ENCODE peak calls at places on chromosomes 11 and 22, in ten cellular contexts. N is neural progenitor cell; A is A673; K is cardiac muscle cell; R is GM12864; Y is pancreas; P is AG04450; V is tibial artery; H is mammary epithelial cell; L is CD8-positive, alpha-beta T cell. S is an unnamed sample.

GRCh38 chr22:28909375-28909774 is 26.0 kb downstream of the ZNRF3 start:
- DNase-seq in H (no peak), L (no peak), V (no peak), A (no peak), K (no peak), P (no peak), R (peak), N (no peak), Y (no peak), S (peak)

GRCh38 chr11:118274184-118274583 is 10.1 kb upstream of the MPZL2 start:
- DNase-seq in N (no peak), R (no peak), H (no peak), P (no peak), V (no peak), K (no peak), L (no peak), Y (no peak), A (no peak), S (no peak)

GRCh38 chr11:83612891-83613766 is 327.0 kb upstream of the CCDC90B start:
- DNase-seq in K (no peak), V (no peak), N (peak), Y (no peak), P (no peak), R (peak), H (no peak), A (peak), L (no peak), S (peak)

GRCh38 chr11:128453444-128454336 is 133.7 kb downstream of the ETS1 start:
- DNase-seq in N (no peak), R (no peak), Y (peak), L (no peak), H (peak), V (peak), A (no peak), P (peak), K (no peak), S (no peak)

GRCh38 chr11:17740649-17741235 is 6.2 kb downstream of the KCNC1 start:
- DNase-seq in K (no peak), L (no peak), P (no peak), N (no peak), H (no peak), A (no peak), R (no peak), Y (no peak), V (peak), S (no peak)

GRCh38 chr11:85627332-85627997 is at the start of gene DLG2:
- DNase-seq in A (peak), K (peak), Y (no peak), R (no peak), L (no peak), V (no peak), P (no peak), H (peak), N (peak), S (no peak)

GRCh38 chr11:106389096-106389495 is 311.6 kb downstream of the AASDHPPT start:
- DNase-seq in H (peak), R (no peak), A (no peak), P (no peak), N (no peak), V (no peak), Y (no peak), K (no peak), L (no peak), S (no peak)

GRCh38 chr22:41838842-41839618 is 6.1 kb downstream of the SREBF2 start:
- DNase-seq in L (no peak), H (peak), A (no peak), V (no peak), P (no peak), Y (no peak), R (no peak), N (no peak), K (no peak), S (no peak)

GRCh38 chr11:115324569-115325432 is 179.4 kb downstream of the CADM1 start:
- DNase-seq in N (peak), P (peak), A (peak), V (no peak), K (peak), Y (no peak), R (peak), H (peak), L (no peak), S (peak)

GRCh38 chr22:23537421-23537820 is 42.7 kb downstream of the IGLL1 start:
- DNase-seq in K (no peak), V (peak), A (no peak), Y (no peak), H (no peak), R (no peak), N (no peak), P (no peak), L (no peak), S (no peak)

GRCh38 chr11:68010058-68011041 is at the start of gene ALDH3B1:
- DNase-seq in A (no peak), Y (peak), N (peak), L (no peak), K (peak), V (peak), R (no peak), P (no peak), H (peak), S (no peak)

GRCh38 chr11:110833033-110833484 is 120.8 kb upstream of the ARHGAP20 start:
- DNase-seq in A (peak), R (no peak), V (no peak), L (no peak), P (peak), N (no peak), K (no peak), Y (no peak), H (peak), S (no peak)

GRCh38 chr11:47403571-47403970 is 4.8 kb upstream of the SLC39A13 start:
- DNase-seq in N (peak), R (no peak), K (no peak), P (no peak), A (no peak), H (no peak), L (no peak), Y (no peak), V (no peak), S (no peak)

GRCh38 chr11:47398551-47398950 is 9.8 kb upstream of the SLC39A13 start:
- DNase-seq in L (no peak), K (no peak), R (no peak), A (no peak), P (no peak), H (no peak), V (no peak), N (peak), Y (peak), S (no peak)

GRCh38 chr11:47403135-47403534 is 5.3 kb upstream of the SLC39A13 start:
- DNase-seq in N (peak), H (no peak), K (no peak), L (no peak), V (no peak), Y (no peak), A (no peak), P (no peak), R (no peak), S (no peak)

GRCh38 chr11:47399860-47400812 is 8.3 kb upstream of the SLC39A13 start:
- DNase-seq in P (no peak), N (peak), H (no peak), A (peak), V (no peak), R (no peak), L (peak), K (peak), Y (peak), S (peak)

GRCh38 chr11:47400813-47401279 is 7.5 kb upstream of the SLC39A13 start:
- DNase-seq in L (no peak), P (no peak), H (no peak), N (peak), K (no peak), V (no peak), R (no peak), A (no peak), Y (no peak), S (no peak)
- H3K4me3 ChIP-seq in L (peak), P (no peak), H (no peak), N (peak), K (peak), V (peak), R (peak), A (peak), Y (no peak), S (peak)

DNA sequence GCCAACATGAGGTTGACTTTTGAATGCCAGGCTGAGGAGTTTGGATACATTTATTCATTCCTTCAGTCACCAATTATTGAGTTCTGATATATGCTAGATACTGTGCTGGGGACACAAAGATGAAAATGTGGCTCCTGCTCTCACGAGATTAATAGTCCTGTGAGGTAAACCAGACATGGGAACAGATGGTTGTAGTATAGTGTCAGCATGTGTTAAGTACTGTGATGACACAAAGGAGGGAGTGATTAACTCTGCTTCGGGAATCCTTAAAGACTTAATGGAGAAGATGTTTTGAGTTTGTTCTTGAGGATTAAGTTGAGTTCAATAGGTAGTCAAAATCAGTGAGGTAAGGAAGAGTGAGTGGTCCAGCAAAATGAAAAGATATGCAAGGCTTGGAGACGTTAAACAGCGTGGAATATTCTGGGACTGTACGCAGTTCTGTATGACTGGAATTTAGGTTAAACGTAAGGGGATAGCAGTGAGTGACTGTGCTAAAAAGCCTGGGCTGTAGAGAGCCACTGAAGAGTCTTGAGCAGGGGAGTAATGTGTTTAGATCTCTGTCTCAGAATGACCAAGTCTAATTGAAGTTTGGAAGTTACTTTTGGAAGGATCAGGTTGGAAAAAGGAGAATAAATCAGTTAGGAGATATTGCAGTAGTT is 11.8 kb downstream of the RNF121 start:
- DNase-seq in Y (no peak), H (no peak), N (peak), L (no peak), V (no peak), P (no peak), R (no peak), A (no peak), K (no peak), S (no peak)
- TF ChIP-seq CTCF in Y (no peak), H (no peak), N (no peak), L (no peak), V (no peak), P (no peak), R (no peak), A (no peak), K (no peak), S (no peak)

GRCh38 chr11:13963169-13963948 is 836 bp downstream of the SPON1 start:
- DNase-seq in A (no peak), P (no peak), L (peak), N (peak), Y (no peak), V (peak), H (no peak), R (no peak), K (peak), S (peak)
- H3K4me3 ChIP-seq in A (no peak), P (peak), L (peak), N (peak), Y (peak), V (peak), H (no peak), R (no peak), K (peak), S (no peak)

DNA sequence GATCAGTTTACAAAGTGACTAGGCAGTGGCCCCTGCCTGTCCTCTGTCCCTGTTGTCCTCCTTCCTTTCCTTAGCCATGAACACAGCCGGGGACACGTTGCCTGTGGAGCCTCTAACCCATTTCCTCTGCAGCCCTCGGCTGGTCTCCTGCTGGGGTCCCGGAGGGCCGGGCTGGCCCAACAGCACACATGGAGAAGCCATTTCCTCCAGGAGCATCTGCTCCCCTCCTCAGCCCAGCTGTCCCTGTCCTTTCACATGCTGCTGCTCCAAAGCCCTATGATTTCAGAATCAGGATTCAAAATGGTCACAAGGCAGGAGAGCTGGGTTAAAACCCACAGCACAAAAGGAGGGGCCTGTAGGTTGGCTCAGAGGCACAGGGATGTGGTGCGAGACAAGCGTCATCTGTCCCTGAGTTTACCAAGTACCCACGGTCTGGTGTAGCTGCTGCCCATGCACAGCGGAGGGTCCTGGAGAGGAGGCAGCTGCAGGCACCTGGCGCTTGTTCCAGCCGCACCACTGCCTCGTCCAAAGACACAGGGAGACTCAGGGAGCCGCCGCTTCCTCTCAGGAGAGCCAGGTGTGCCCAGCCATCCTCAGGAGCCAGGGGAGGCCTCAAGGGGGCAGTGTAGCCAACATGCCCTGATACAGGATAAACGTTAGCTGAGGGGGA is 4.1 kb upstream of the VSIG10L2 start:
- DNase-seq in L (no peak), P (no peak), A (peak), K (peak), Y (peak), H (peak), N (peak), R (no peak), V (peak), S (no peak)
- TF ChIP-seq CTCF in L (no peak), P (peak), A (peak), K (peak), Y (peak), H (peak), N (peak), R (peak), V (peak), S (peak)

GRCh38 chr22:32574397-32574796 is 99.8 kb downstream of the FBXO7 start:
- DNase-seq in K (no peak), R (no peak), H (peak), Y (no peak), L (no peak), P (no peak), V (no peak), A (no peak), N (no peak), S (no peak)
- H3K4me3 ChIP-seq in K (no peak), R (no peak), H (no peak), Y (no peak), L (no peak), P (no peak), V (no peak), A (no peak), N (no peak), S (no peak)

DNA sequence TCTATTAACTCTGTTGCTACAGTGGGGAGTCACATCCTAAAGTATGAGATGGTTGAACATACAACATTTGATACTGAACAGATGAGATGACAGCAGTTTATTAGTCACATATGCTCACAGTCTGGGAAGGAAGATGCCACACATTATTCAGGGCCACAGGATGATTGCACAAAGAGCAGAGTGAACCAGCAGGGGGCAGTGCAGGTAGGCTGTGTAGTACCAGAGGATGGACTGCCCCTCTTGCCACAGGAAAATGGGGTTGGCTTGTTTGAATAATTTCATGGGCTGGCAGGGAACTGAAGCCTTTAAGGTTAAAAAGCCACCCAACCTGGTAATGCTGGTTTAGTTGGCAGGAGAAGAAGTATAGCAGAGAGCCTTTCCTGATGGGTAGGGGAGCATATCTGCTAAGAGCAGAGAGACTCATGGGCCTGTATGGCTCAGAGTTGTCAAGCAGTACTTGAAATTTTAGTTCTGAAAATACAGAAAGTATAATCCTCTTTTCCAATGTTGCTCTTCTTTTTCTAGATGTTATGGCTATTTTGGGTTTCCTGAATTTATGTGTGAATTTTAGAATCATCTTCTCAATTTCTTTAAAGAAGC is 180.4 kb upstream of the B3GAT1 start:
- DNase-seq in R (peak), V (no peak), L (peak), Y (no peak), H (no peak), A (peak), P (no peak), K (peak), N (peak), S (no peak)
- TF ChIP-seq CTCF in R (peak), V (no peak), L (no peak), Y (no peak), H (peak), A (peak), P (no peak), K (peak), N (peak), S (peak)

S was measured in GM06990.